ENCODE peak calls at places on chromosomes 6 and 20, in nine cellular contexts. L, P, G, K, I, U, N, Y and J are unnamed samples.

GRCh38 chr20:15776773-15777172 is 796.5 kb downstream of the KIF16B start:
- DNase-seq in L (no peak), P (no peak), G (no peak), K (no peak), I (no peak), U (no peak), N (no peak), Y (no peak), J (no peak)

GRCh38 chr6:80338201-80338836 is 231.8 kb downstream of the BCKDHB start:
- DNase-seq in L (peak), P (peak), G (peak), K (peak), I (peak), U (no peak), N (peak), Y (peak), J (no peak)

GRCh38 chr6:105514306-105514705 is 111.4 kb upstream of the PREP start:
- DNase-seq in L (no peak), P (no peak), G (no peak), K (no peak), I (no peak), U (no peak), N (no peak), Y (no peak), J (no peak)

GRCh38 chr20:62929051-62929538 is 2.8 kb upstream of the DIDO1 start:
- DNase-seq in L (peak), P (peak), G (no peak), K (no peak), I (no peak), U (peak), N (peak), Y (peak), J (peak)

GRCh38 chr6:37725967-37726366 is 28.3 kb upstream of the MDGA1 start:
- DNase-seq in L (no peak), P (no peak), G (no peak), K (peak), I (no peak), U (no peak), N (no peak), Y (no peak), J (no peak)

GRCh38 chr20:54268941-54269340 is 61.1 kb downstream of the PFDN4 start:
- DNase-seq in L (no peak), P (no peak), G (no peak), K (no peak), I (no peak), U (no peak), N (no peak), Y (no peak), J (no peak)

GRCh38 chr20:3354247-3354646 is 53.2 kb downstream of the DNAAF9 start:
- DNase-seq in L (no peak), P (no peak), G (no peak), K (no peak), I (no peak), U (no peak), N (no peak), Y (no peak), J (no peak)

GRCh38 chr6:7077856-7078255 is 29.9 kb upstream of the RREB1 start:
- DNase-seq in L (no peak), P (no peak), G (no peak), K (no peak), I (no peak), U (no peak), N (no peak), Y (no peak), J (no peak)

GRCh38 chr6:111580401-111580800 is 25.3 kb downstream of the TRAF3IP2 start:
- DNase-seq in L (no peak), P (no peak), G (no peak), K (no peak), I (no peak), U (peak), N (no peak), Y (no peak), J (no peak)

GRCh38 chr20:17863209-17863576 is 105.4 kb downstream of the SNX5 start:
- DNase-seq in L (no peak), P (no peak), G (no peak), K (no peak), I (no peak), U (no peak), N (no peak), Y (no peak), J (no peak)

GRCh38 chr6:27962506-27962905 is 5.5 kb downstream of the OR2B6 start:
- DNase-seq in L (no peak), P (no peak), G (no peak), K (no peak), I (no peak), U (no peak), N (no peak), Y (no peak), J (no peak)

GRCh38 chr6:110877154-110877564 is 2.6 kb downstream of the AMD1 start:
- DNase-seq in L (no peak), P (no peak), G (no peak), K (no peak), I (no peak), U (no peak), N (no peak), Y (no peak), J (no peak)

GRCh38 chr6:116144590-116144989 is 18.7 kb upstream of the COL10A1 start:
- DNase-seq in L (no peak), P (no peak), G (no peak), K (no peak), I (no peak), U (peak), N (no peak), Y (peak), J (no peak)

GRCh38 chr20:3635346-3635745 is 27.9 kb downstream of the GFRA4 start:
- DNase-seq in L (no peak), P (no peak), G (no peak), K (no peak), I (no peak), U (peak), N (no peak), Y (no peak), J (no peak)

GRCh38 chr6:121544691-121545090 is 109.2 kb downstream of the GJA1 start:
- DNase-seq in L (no peak), P (no peak), G (no peak), K (no peak), I (no peak), U (peak), N (no peak), Y (peak), J (no peak)

GRCh38 chr6:158061709-158062461 is 80.2 kb downstream of the SYNJ2 start:
- DNase-seq in L (no peak), P (no peak), G (no peak), K (no peak), I (no peak), U (no peak), N (no peak), Y (peak), J (no peak)

GRCh38 chr6:133707456-133707855 is 181.5 kb upstream of the TCF21 start:
- DNase-seq in L (no peak), P (no peak), G (no peak), K (no peak), I (no peak), U (peak), N (no peak), Y (peak), J (no peak)

GRCh38 chr20:20439602-20440001 is 71.7 kb downstream of the INSM1 start:
- DNase-seq in L (no peak), P (no peak), G (no peak), K (no peak), I (no peak), U (no peak), N (no peak), Y (no peak), J (no peak)

GRCh38 chr20:24501764-24502163 is 32.3 kb downstream of the SYNDIG1 start:
- DNase-seq in L (no peak), P (no peak), G (no peak), K (no peak), I (no peak), U (no peak), N (no peak), Y (no peak), J (no peak)

GRCh38 chr20:47206962-47207641 is 149.4 kb downstream of the ZMYND8 start:
- DNase-seq in L (peak), P (no peak), G (no peak), K (no peak), I (no peak), U (no peak), N (no peak), Y (no peak), J (no peak)

GRCh38 chr6:99995916-99996315 is 1.9 kb upstream of the MCHR2 start:
- DNase-seq in L (no peak), P (no peak), G (no peak), K (no peak), I (no peak), U (no peak), N (no peak), Y (no peak), J (no peak)

GRCh38 chr6:15452182-15452941 is 206.5 kb downstream of the JARID2 start:
- DNase-seq in L (no peak), P (no peak), G (no peak), K (no peak), I (no peak), U (no peak), N (no peak), Y (no peak), J (no peak)

GRCh38 chr6:27839303-27840081 is 72.7 kb downstream of the OR2B2 start:
- DNase-seq in L (peak), P (no peak), G (peak), K (no peak), I (no peak), U (peak), N (no peak), Y (peak), J (no peak)

GRCh38 chr20:63955281-63955845 is 853 bp downstream of the UCKL1 start:
- DNase-seq in L (no peak), P (peak), G (peak), K (peak), I (no peak), U (peak), N (peak), Y (no peak), J (peak)

GRCh38 chr6:154561750-154562149 is 51.3 kb upstream of the CNKSR3 start:
- DNase-seq in L (no peak), P (no peak), G (no peak), K (no peak), I (no peak), U (no peak), N (no peak), Y (no peak), J (no peak)

GRCh38 chr6:54595844-54596243 is 250.7 kb upstream of the FAM83B start:
- DNase-seq in L (no peak), P (no peak), G (no peak), K (no peak), I (no peak), U (peak), N (no peak), Y (peak), J (no peak)

GRCh38 chr20:1326031-1326930 is 2.7 kb downstream of the SDCBP2 start:
- DNase-seq in L (no peak), P (no peak), G (no peak), K (no peak), I (no peak), U (peak), N (no peak), Y (peak), J (no peak)

GRCh38 chr6:1701668-1702353 is 92.1 kb downstream of the FOXC1 start:
- DNase-seq in L (no peak), P (no peak), G (peak), K (no peak), I (no peak), U (peak), N (no peak), Y (peak), J (no peak)

GRCh38 chr6:85449818-85450577 is at the start of gene NT5E:
- DNase-seq in L (peak), P (peak), G (peak), K (peak), I (no peak), U (peak), N (peak), Y (peak), J (no peak)

GRCh38 chr6:161168281-161168891 is 105.5 kb downstream of the AGPAT4 start:
- DNase-seq in L (no peak), P (no peak), G (no peak), K (no peak), I (no peak), U (peak), N (no peak), Y (peak), J (no peak)

GRCh38 chr6:82525775-82526515 is 162.3 kb downstream of the TPBG start:
- DNase-seq in L (no peak), P (no peak), G (no peak), K (no peak), I (no peak), U (no peak), N (no peak), Y (no peak), J (no peak)

GRCh38 chr20:48098099-48098498 is 312.8 kb upstream of the SULF2 start:
- DNase-seq in L (no peak), P (no peak), G (peak), K (no peak), I (no peak), U (no peak), N (no peak), Y (peak), J (no peak)

GRCh38 chr6:140636237-140636636 is 1261.8 kb upstream of the CITED2 start:
- DNase-seq in L (no peak), P (no peak), G (no peak), K (no peak), I (no peak), U (no peak), N (no peak), Y (no peak), J (no peak)

GRCh38 chr20:54208492-54209044 is 681 bp downstream of the PFDN4 start:
- DNase-seq in L (no peak), P (peak), G (peak), K (no peak), I (peak), U (peak), N (no peak), Y (peak), J (no peak)

GRCh38 chr20:24235224-24235735 is 234.1 kb upstream of the SYNDIG1 start:
- DNase-seq in L (no peak), P (no peak), G (no peak), K (no peak), I (no peak), U (no peak), N (no peak), Y (no peak), J (no peak)

GRCh38 chr6:122495612-122496011 is 24.0 kb upstream of the SERINC1 start:
- DNase-seq in L (no peak), P (no peak), G (no peak), K (no peak), I (no peak), U (no peak), N (peak), Y (no peak), J (no peak)